ENCODE peak calls at places on chromosomes 6 and 20, in six cellular contexts. J is activated CD8-positive, alpha-beta memory T cell treated with anti-CD3 and anti-CD28 coated beads for 4 hours; E is progenitor cell of endocrine pancreas; D is activated effector memory CD4-positive, alpha-beta T cell treated with anti-CD3 and anti-CD28 coated beads, Interleukin-2, amount 50 U/mL, for 16 hours; B is upper lobe of right lung; I is EL. M is an unnamed sample.

GRCh38 chr20:57382516-57382915 is 8.7 kb upstream of the RBM38 start:
- DNase-seq in B (no peak), I (no peak), E (no peak), D (no peak), J (no peak), M (no peak)

GRCh38 chr20:34859826-34860545 is 12.7 kb downstream of the GGT7 start:
- DNase-seq in D (no peak), I (no peak), E (no peak), J (no peak), B (no peak), M (no peak)

GRCh38 chr6:91860951-91861350 is 1274.1 kb upstream of the MAP3K7 start:
- DNase-seq in E (no peak), B (no peak), D (no peak), I (no peak), J (no peak), M (peak; percentile 11)

GRCh38 chr6:150881911-150882481 is 16.5 kb downstream of the MTHFD1L start:
- DNase-seq in B (no peak), J (no peak), E (no peak), D (no peak), I (peak; percentile 97), M (no peak)

GRCh38 chr6:150705392-150705791 is 105.7 kb downstream of the PLEKHG1 start:
- DNase-seq in B (no peak), E (no peak), J (no peak), D (no peak), I (no peak), M (no peak)

GRCh38 chr6:97203343-97203742 is 79.7 kb downstream of the MMS22L start:
- DNase-seq in E (no peak), B (no peak), J (no peak), D (no peak), I (no peak), M (peak; percentile 5)

GRCh38 chr6:9690388-9690787 is 724.5 kb downstream of the TFAP2A start:
- DNase-seq in E (no peak), J (no peak), B (no peak), D (no peak), I (no peak), M (no peak)

GRCh38 chr6:166330612-166331011 is 11.7 kb downstream of the SFT2D1 start:
- DNase-seq in B (peak; percentile 72), E (no peak), J (no peak), D (no peak), I (peak; percentile 14), M (no peak)

GRCh38 chr20:48736231-48736630 is 91.6 kb downstream of the PREX1 start:
- DNase-seq in E (no peak), J (no peak), B (no peak), I (no peak), D (no peak), M (no peak)

GRCh38 chr20:50758992-50759391 is 27.6 kb downstream of the PARD6B start:
- DNase-seq in J (no peak), D (no peak), I (no peak), B (no peak), E (no peak), M (no peak)

GRCh38 chr6:126252154-126252553 is 87.8 kb upstream of the CENPW start:
- DNase-seq in D (no peak), B (no peak), J (no peak), E (no peak), I (no peak), M (no peak)

GRCh38 chr6:32659856-32660595 is 6.4 kb downstream of the HLA-DQB1 start:
- DNase-seq in E (no peak), J (no peak), D (no peak), I (no peak), B (no peak), M (no peak)

GRCh38 chr6:17640477-17640917 is 40.4 kb downstream of the FAM8A1 start:
- DNase-seq in E (no peak), I (peak; percentile 22), J (no peak), B (no peak), D (no peak), M (no peak)

GRCh38 chr6:100633096-100633766 is 168.5 kb upstream of the SIM1 start:
- DNase-seq in D (no peak), E (no peak), I (peak; percentile 79), B (no peak), J (no peak), M (no peak)

GRCh38 chr20:23588434-23589403 is 17.0 kb downstream of the CST9 start:
- DNase-seq in J (no peak), I (no peak), B (no peak), D (no peak), E (no peak), M (no peak)

GRCh38 chr20:49586967-49587587 is 19.1 kb upstream of the PTGIS start:
- DNase-seq in I (peak; percentile 54), B (no peak), E (no peak), J (no peak), D (no peak), M (no peak)

GRCh38 chr6:31659649-31660223 is 842 bp downstream of the C6orf47 start:
- DNase-seq in I (peak; percentile 39), E (no peak), J (no peak), B (no peak), D (no peak), M (no peak)

GRCh38 chr6:30378290-30378937 is 33.5 kb downstream of the RPP21 start:
- DNase-seq in B (no peak), E (no peak), I (no peak), J (no peak), D (no peak), M (no peak)

GRCh38 chr6:41955412-41955811 is 13.8 kb upstream of the CCND3 start:
- DNase-seq in I (no peak), E (no peak), J (no peak), B (no peak), D (no peak), M (no peak)

GRCh38 chr20:9672027-9672426 is 157.6 kb downstream of the LAMP5 start:
- DNase-seq in D (no peak), E (no peak), I (no peak), B (no peak), J (no peak), M (no peak)

GRCh38 chr6:31865205-31866118 is 2.8 kb upstream of the NEU1 start:
- DNase-seq in D (no peak), B (no peak), I (no peak), J (no peak), E (no peak), M (no peak)

GRCh38 chr20:46945465-46945864 is 50.8 kb downstream of the EYA2 start:
- DNase-seq in E (no peak), I (no peak), J (no peak), D (no peak), B (no peak), M (no peak)

GRCh38 chr20:4225778-4226177 is 210.4 kb upstream of the RNF24 start:
- DNase-seq in B (no peak), D (no peak), I (peak; percentile 99), E (no peak), J (no peak), M (no peak)

GRCh38 chr20:36349384-36350170 is 43.4 kb downstream of the DLGAP4 start:
- DNase-seq in J (no peak), E (no peak), B (no peak), D (no peak), I (peak; percentile 33), M (no peak)

GRCh38 chr6:72784071-72784470 is 162.2 kb downstream of the KCNQ5 start:
- DNase-seq in J (no peak), D (no peak), B (no peak), E (no peak), I (peak; percentile 61), M (no peak)

GRCh38 chr6:44275749-44276648 is 5.7 kb downstream of the TMEM151B start:
- DNase-seq in D (peak; percentile 71), B (no peak), J (no peak), I (no peak), E (no peak), M (no peak)

GRCh38 chr6:33824461-33825154 is 20.8 kb upstream of the MLN start:
- DNase-seq in J (no peak), D (no peak), B (peak; percentile 81), I (no peak), E (no peak), M (no peak)

GRCh38 chr6:168250250-168250649 is 69.3 kb downstream of the DACT2 start:
- DNase-seq in J (no peak), D (no peak), I (no peak), B (no peak), E (no peak), M (no peak)

GRCh38 chr6:16514249-16514648 is 247.0 kb downstream of the ATXN1 start:
- DNase-seq in E (no peak), D (no peak), J (no peak), I (peak; percentile 57), B (no peak), M (no peak)